ENCODE peak calls at places on chromosomes 16 and 17, in ten cellular contexts. M is uterus; X is CD8-positive, alpha-beta T cell; H is amniotic epithelial cell; S is PC-3; C is stimulated activated CD8-positive, alpha-beta memory T cell treated with anti-CD3 and anti-CD28 coated beads, Interleukin-4, amount 100 ng/mL, for 24 hours; N is HTR-8/SVneo; Q is anterior cingulate cortex; B is NCI-H226; O is NCI-H524. D is an unnamed sample.

GRCh38 chr16:11001611-11002010 is 57.2 kb downstream of the CLEC16A start:
- DNase-seq in Q (no peak), S (no peak), N (no peak), C (no peak), B (no peak), M (no peak), X (no peak), H (no peak), O (no peak), D (no peak)

GRCh38 chr17:55484575-55484974 is 26.7 kb downstream of the SMIM36 start:
- DNase-seq in M (no peak), N (no peak), S (peak; percentile 7), Q (no peak), X (no peak), C (no peak), O (no peak), H (no peak), B (no peak), D (no peak)

GRCh38 chr16:77273-77806 is 685 bp upstream of the MPG start:
- DNase-seq in M (peak; percentile 54), N (no peak), O (peak; percentile 33), X (peak; percentile 17), S (peak; percentile 26), H (peak; percentile 76), Q (no peak), B (peak; percentile 65), C (peak; percentile 9), D (no peak)

GRCh38 chr17:21058098-21058893 is 15.5 kb upstream of the USP22 start:
- DNase-seq in N (peak; percentile 72), X (no peak), O (no peak), M (no peak), C (no peak), Q (no peak), B (peak; percentile 45), S (peak; percentile 56), H (peak; percentile 55), D (no peak)

GRCh38 chr17:51397361-51398127 is 137.2 kb downstream of the UTP18 start:
- DNase-seq in H (no peak), X (no peak), N (peak; percentile 28), S (peak; percentile 88), Q (no peak), C (no peak), O (no peak), M (no peak), B (peak; percentile 6), D (no peak)

GRCh38 chr17:38600906-38601305 is 4.8 kb downstream of the SRCIN1 start:
- DNase-seq in Q (no peak), H (no peak), X (no peak), S (no peak), O (no peak), M (no peak), N (no peak), B (no peak), C (no peak), D (no peak)

GRCh38 chr17:48333034-48333491 is 97.0 kb downstream of the SKAP1 start:
- DNase-seq in N (no peak), C (no peak), B (peak; percentile 57), X (no peak), Q (no peak), H (peak; percentile 93), S (peak; percentile 41), O (no peak), M (no peak), D (no peak)

GRCh38 chr17:49578963-49579500 is 3.4 kb downstream of the NXPH3 start:
- DNase-seq in Q (no peak), S (no peak), H (no peak), N (no peak), O (no peak), B (no peak), C (no peak), X (no peak), M (no peak), D (no peak)

GRCh38 chr16:63617047-63617989 is 1504.5 kb downstream of the CDH11 start:
- DNase-seq in S (no peak), X (no peak), O (peak; percentile 57), H (no peak), Q (no peak), N (no peak), B (no peak), C (no peak), M (no peak), D (no peak)

GRCh38 chr16:28863929-28864886 is 565 bp downstream of the SH2B1 start:
- DNase-seq in X (no peak), S (no peak), N (no peak), M (peak; percentile 40), O (no peak), B (no peak), C (no peak), Q (no peak), H (peak; percentile 45), D (no peak)

GRCh38 chr16:8271344-8271743 is 319.0 kb downstream of the TMEM114 start:
- DNase-seq in X (no peak), N (no peak), M (no peak), Q (no peak), H (no peak), S (no peak), C (no peak), B (no peak), O (no peak), D (no peak)

D was measured in breast epithelium.